ENCODE peak calls at places on chromosomes 2 and 18, in nine cellular contexts. One of them, this sample, is unnamed.

GRCh38 chr18:11179959-11180519 is 30.7 kb upstream of the PIEZO2 start:
- DNase-seq in heart right ventricle: no peak
- DNase-seq in Peyer's patch: no peak
- DNase-seq in choroid plexus epithelial cell: no peak
- DNase-seq in fibroblast of lung: no peak
- DNase-seq in DND-41: no peak
- DNase-seq in endodermal cell: no peak
- DNase-seq in HFF-Myc: no peak
- DNase-seq in fibroblast of villous mesenchyme: no peak
- DNase-seq in this sample: no peak

GRCh38 chr2:100664021-100664755 is 101.4 kb downstream of the PDCL3 start:
- DNase-seq in fibroblast of villous mesenchyme: no peak
- DNase-seq in Peyer's patch: no peak
- DNase-seq in HFF-Myc: no peak
- DNase-seq in endodermal cell: no peak
- DNase-seq in DND-41: no peak
- DNase-seq in choroid plexus epithelial cell: no peak
- DNase-seq in fibroblast of lung: no peak
- DNase-seq in heart right ventricle: no peak
- DNase-seq in this sample: no peak

GRCh38 chr2:31980674-31981356 is 30.0 kb downstream of the MEMO1 start:
- DNase-seq in fibroblast of lung: peak
- DNase-seq in fibroblast of villous mesenchyme: peak
- DNase-seq in choroid plexus epithelial cell: peak
- DNase-seq in DND-41: no peak
- DNase-seq in Peyer's patch: no peak
- DNase-seq in endodermal cell: no peak
- DNase-seq in HFF-Myc: no peak
- DNase-seq in heart right ventricle: no peak
- DNase-seq in this sample: no peak

GRCh38 chr2:66853585-66853984 is 418.7 kb downstream of the MEIS1 start:
- DNase-seq in choroid plexus epithelial cell: no peak
- DNase-seq in heart right ventricle: no peak
- DNase-seq in fibroblast of lung: peak
- DNase-seq in Peyer's patch: no peak
- DNase-seq in fibroblast of villous mesenchyme: peak
- DNase-seq in DND-41: no peak
- DNase-seq in HFF-Myc: no peak
- DNase-seq in endodermal cell: no peak
- DNase-seq in this sample: no peak

GRCh38 chr18:65547046-65547445 is 203.8 kb upstream of the CDH7 start:
- DNase-seq in heart right ventricle: no peak
- DNase-seq in choroid plexus epithelial cell: no peak
- DNase-seq in HFF-Myc: no peak
- DNase-seq in fibroblast of villous mesenchyme: no peak
- DNase-seq in DND-41: no peak
- DNase-seq in Peyer's patch: no peak
- DNase-seq in fibroblast of lung: no peak
- DNase-seq in endodermal cell: no peak
- DNase-seq in this sample: no peak

GRCh38 chr2:44770221-44771187 is 171.0 kb upstream of the SIX3 start:
- DNase-seq in heart right ventricle: no peak
- DNase-seq in HFF-Myc: no peak
- DNase-seq in fibroblast of lung: no peak
- DNase-seq in endodermal cell: peak
- DNase-seq in Peyer's patch: no peak
- DNase-seq in choroid plexus epithelial cell: no peak
- DNase-seq in DND-41: no peak
- DNase-seq in fibroblast of villous mesenchyme: no peak
- DNase-seq in this sample: no peak

GRCh38 chr2:134460583-134460998 is 206.7 kb downstream of the MGAT5 start:
- DNase-seq in HFF-Myc: peak
- DNase-seq in fibroblast of villous mesenchyme: peak
- DNase-seq in Peyer's patch: peak
- DNase-seq in choroid plexus epithelial cell: peak
- DNase-seq in endodermal cell: peak
- DNase-seq in heart right ventricle: peak
- DNase-seq in fibroblast of lung: peak
- DNase-seq in DND-41: peak
- DNase-seq in this sample: no peak

GRCh38 chr2:150625300-150625699 is 137.8 kb upstream of the RND3 start:
- DNase-seq in heart right ventricle: no peak
- DNase-seq in fibroblast of villous mesenchyme: no peak
- DNase-seq in Peyer's patch: no peak
- DNase-seq in fibroblast of lung: no peak
- DNase-seq in DND-41: no peak
- DNase-seq in HFF-Myc: no peak
- DNase-seq in endodermal cell: no peak
- DNase-seq in choroid plexus epithelial cell: no peak
- DNase-seq in this sample: no peak

GRCh38 chr18:8416212-8417019 is 192.8 kb upstream of the RAB12 start:
- DNase-seq in DND-41: no peak
- DNase-seq in fibroblast of villous mesenchyme: no peak
- DNase-seq in choroid plexus epithelial cell: peak
- DNase-seq in Peyer's patch: no peak
- DNase-seq in fibroblast of lung: no peak
- DNase-seq in heart right ventricle: no peak
- DNase-seq in endodermal cell: no peak
- DNase-seq in HFF-Myc: no peak
- DNase-seq in this sample: no peak

GRCh38 chr2:64904405-64905329 is 84.5 kb upstream of the SLC1A4 start:
- DNase-seq in heart right ventricle: peak
- DNase-seq in DND-41: peak
- DNase-seq in endodermal cell: no peak
- DNase-seq in Peyer's patch: no peak
- DNase-seq in fibroblast of lung: no peak
- DNase-seq in HFF-Myc: no peak
- DNase-seq in choroid plexus epithelial cell: no peak
- DNase-seq in fibroblast of villous mesenchyme: no peak
- DNase-seq in this sample: no peak

GRCh38 chr2:206083602-206084467 is 2.1 kb downstream of the INO80D start:
- DNase-seq in Peyer's patch: peak
- DNase-seq in choroid plexus epithelial cell: peak
- DNase-seq in HFF-Myc: no peak
- DNase-seq in heart right ventricle: no peak
- DNase-seq in fibroblast of lung: peak
- DNase-seq in endodermal cell: peak
- DNase-seq in DND-41: peak
- DNase-seq in fibroblast of villous mesenchyme: peak
- DNase-seq in this sample: no peak

GRCh38 chr18:9824474-9824832 is 61.3 kb upstream of the TXNDC2 start:
- DNase-seq in fibroblast of lung: peak
- DNase-seq in fibroblast of villous mesenchyme: peak
- DNase-seq in DND-41: no peak
- DNase-seq in heart right ventricle: peak
- DNase-seq in HFF-Myc: no peak
- DNase-seq in choroid plexus epithelial cell: peak
- DNase-seq in endodermal cell: peak
- DNase-seq in Peyer's patch: no peak
- DNase-seq in this sample: no peak

GRCh38 chr2:20143263-20143662 is 81.7 kb downstream of the SDC1 start:
- DNase-seq in fibroblast of villous mesenchyme: peak
- DNase-seq in endodermal cell: no peak
- DNase-seq in fibroblast of lung: peak
- DNase-seq in Peyer's patch: no peak
- DNase-seq in DND-41: no peak
- DNase-seq in choroid plexus epithelial cell: peak
- DNase-seq in HFF-Myc: no peak
- DNase-seq in heart right ventricle: no peak
- DNase-seq in this sample: no peak

GRCh38 chr2:196176142-196176738 is 4.9 kb upstream of the STK17B start:
- DNase-seq in endodermal cell: no peak
- DNase-seq in choroid plexus epithelial cell: no peak
- DNase-seq in HFF-Myc: no peak
- DNase-seq in heart right ventricle: no peak
- DNase-seq in DND-41: peak
- DNase-seq in fibroblast of lung: no peak
- DNase-seq in fibroblast of villous mesenchyme: no peak
- DNase-seq in Peyer's patch: peak
- DNase-seq in this sample: no peak

GRCh38 chr2:151238527-151239487 is 22.9 kb downstream of the RBM43 start:
- DNase-seq in heart right ventricle: peak
- DNase-seq in fibroblast of lung: peak
- DNase-seq in choroid plexus epithelial cell: peak
- DNase-seq in fibroblast of villous mesenchyme: peak
- DNase-seq in Peyer's patch: no peak
- DNase-seq in endodermal cell: peak
- DNase-seq in HFF-Myc: no peak
- DNase-seq in DND-41: peak
- DNase-seq in this sample: no peak

GRCh38 chr2:176490061-176490861 is 221.0 kb downstream of the MTX2 start:
- DNase-seq in heart right ventricle: peak
- DNase-seq in Peyer's patch: no peak
- DNase-seq in endodermal cell: peak
- DNase-seq in HFF-Myc: no peak
- DNase-seq in DND-41: no peak
- DNase-seq in fibroblast of villous mesenchyme: peak
- DNase-seq in choroid plexus epithelial cell: peak
- DNase-seq in fibroblast of lung: peak
- DNase-seq in this sample: no peak
- H3K4me3 ChIP-seq in heart right ventricle: no peak
- H3K4me3 ChIP-seq in Peyer's patch: no peak
- H3K4me3 ChIP-seq in endodermal cell: no peak
- H3K4me3 ChIP-seq in HFF-Myc: peak
- H3K4me3 ChIP-seq in DND-41: no peak
- H3K4me3 ChIP-seq in fibroblast of villous mesenchyme: no peak
- H3K4me3 ChIP-seq in choroid plexus epithelial cell: no peak
- H3K4me3 ChIP-seq in fibroblast of lung: no peak
- H3K4me3 ChIP-seq in this sample: no peak

GRCh38 chr2:128468186-128468585 is 149.5 kb upstream of the HS6ST1 start:
- DNase-seq in HFF-Myc: no peak
- DNase-seq in Peyer's patch: no peak
- DNase-seq in heart right ventricle: no peak
- DNase-seq in endodermal cell: no peak
- DNase-seq in choroid plexus epithelial cell: no peak
- DNase-seq in DND-41: peak
- DNase-seq in fibroblast of lung: no peak
- DNase-seq in fibroblast of villous mesenchyme: no peak
- DNase-seq in this sample: no peak

GRCh38 chr2:128466377-128467175 is 147.9 kb upstream of the HS6ST1 start:
- DNase-seq in heart right ventricle: peak
- DNase-seq in choroid plexus epithelial cell: no peak
- DNase-seq in HFF-Myc: no peak
- DNase-seq in fibroblast of lung: no peak
- DNase-seq in endodermal cell: peak
- DNase-seq in fibroblast of villous mesenchyme: no peak
- DNase-seq in DND-41: peak
- DNase-seq in Peyer's patch: no peak
- DNase-seq in this sample: no peak

GRCh38 chr2:128469875-128470274 is 151.2 kb upstream of the HS6ST1 start:
- DNase-seq in endodermal cell: no peak
- DNase-seq in DND-41: no peak
- DNase-seq in fibroblast of villous mesenchyme: no peak
- DNase-seq in fibroblast of lung: no peak
- DNase-seq in Peyer's patch: no peak
- DNase-seq in HFF-Myc: no peak
- DNase-seq in choroid plexus epithelial cell: no peak
- DNase-seq in heart right ventricle: no peak
- DNase-seq in this sample: no peak

GRCh38 chr2:128467321-128467901 is 148.7 kb upstream of the HS6ST1 start:
- DNase-seq in fibroblast of villous mesenchyme: no peak
- DNase-seq in HFF-Myc: no peak
- DNase-seq in choroid plexus epithelial cell: no peak
- DNase-seq in Peyer's patch: no peak
- DNase-seq in heart right ventricle: peak
- DNase-seq in fibroblast of lung: no peak
- DNase-seq in DND-41: peak
- DNase-seq in endodermal cell: peak
- DNase-seq in this sample: no peak

DNA sequence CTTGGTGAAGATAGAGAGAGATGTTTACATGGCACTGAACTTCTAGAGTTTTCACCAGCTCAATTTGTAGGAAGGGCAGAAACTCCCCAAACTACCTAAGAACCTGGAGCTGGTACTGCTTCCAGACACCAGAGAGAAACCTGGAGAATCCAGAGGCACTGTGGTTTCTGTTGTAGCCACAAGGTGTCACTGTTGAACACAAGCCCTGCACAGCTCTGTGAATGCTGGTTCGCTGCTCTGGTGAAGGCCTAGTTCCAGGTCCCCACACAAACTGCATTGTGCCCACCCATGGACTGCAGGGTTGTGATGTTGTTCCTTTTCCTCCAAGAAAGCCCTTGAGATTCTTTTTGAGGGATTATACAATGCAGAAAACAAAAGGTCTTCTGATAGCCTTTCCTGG is 150.5 kb upstream of the HS6ST1 start:
- DNase-seq in choroid plexus epithelial cell: peak
- DNase-seq in heart right ventricle: no peak
- DNase-seq in fibroblast of villous mesenchyme: no peak
- DNase-seq in DND-41: peak
- DNase-seq in HFF-Myc: no peak
- DNase-seq in fibroblast of lung: no peak
- DNase-seq in endodermal cell: peak
- DNase-seq in Peyer's patch: no peak
- DNase-seq in this sample: no peak
- TF ChIP-seq CTCF in choroid plexus epithelial cell: peak
- TF ChIP-seq CTCF in heart right ventricle: no peak
- TF ChIP-seq CTCF in fibroblast of villous mesenchyme: peak
- TF ChIP-seq CTCF in DND-41: peak
- TF ChIP-seq CTCF in HFF-Myc: peak
- TF ChIP-seq CTCF in fibroblast of lung: peak
- TF ChIP-seq CTCF in endodermal cell: peak
- TF ChIP-seq CTCF in Peyer's patch: no peak
- TF ChIP-seq CTCF in this sample: peak

DNA sequence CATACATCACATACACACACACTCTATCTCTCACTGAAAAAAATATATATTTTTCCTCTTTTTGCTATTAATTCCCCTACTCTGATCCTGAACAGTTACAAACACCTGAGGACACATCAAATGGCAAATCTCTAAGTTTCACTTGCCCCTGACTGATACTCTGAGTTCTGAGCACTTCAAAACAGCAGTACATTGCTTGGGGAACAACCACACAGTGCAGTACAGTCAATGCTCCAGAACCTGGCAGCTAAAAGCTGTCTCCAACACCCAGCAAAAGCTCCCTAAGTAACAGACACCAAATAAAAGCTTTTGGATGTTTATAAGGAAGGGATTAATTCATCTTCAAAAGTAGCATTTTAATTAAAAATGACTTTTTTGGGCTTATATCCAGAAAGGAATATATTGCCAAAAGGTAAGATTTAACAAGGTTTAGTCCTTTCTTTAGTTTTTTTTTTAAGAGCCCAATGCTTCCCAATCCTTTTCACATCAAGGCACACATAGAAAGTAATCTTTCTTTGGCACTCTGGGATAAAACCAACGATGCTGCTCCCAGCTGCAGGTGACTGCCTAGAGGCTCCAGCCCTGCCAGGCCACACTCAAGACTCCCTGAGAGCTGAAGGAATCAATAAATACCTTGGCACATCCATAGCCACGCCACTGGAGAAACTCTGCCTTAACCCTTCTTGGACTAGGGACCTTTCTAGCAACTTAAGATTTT is 164.9 kb upstream of the ZFP36L2 start:
- DNase-seq in endodermal cell: no peak
- DNase-seq in heart right ventricle: no peak
- DNase-seq in DND-41: no peak
- DNase-seq in Peyer's patch: no peak
- DNase-seq in fibroblast of lung: peak
- DNase-seq in HFF-Myc: no peak
- DNase-seq in fibroblast of villous mesenchyme: no peak
- DNase-seq in choroid plexus epithelial cell: no peak
- DNase-seq in this sample: no peak
- H3K4me3 ChIP-seq in endodermal cell: no peak
- H3K4me3 ChIP-seq in heart right ventricle: no peak
- H3K4me3 ChIP-seq in DND-41: no peak
- H3K4me3 ChIP-seq in Peyer's patch: no peak
- H3K4me3 ChIP-seq in fibroblast of lung: no peak
- H3K4me3 ChIP-seq in HFF-Myc: no peak
- H3K4me3 ChIP-seq in fibroblast of villous mesenchyme: no peak
- H3K4me3 ChIP-seq in choroid plexus epithelial cell: no peak
- H3K4me3 ChIP-seq in this sample: no peak

GRCh38 chr2:9473308-9473984 is 905 bp upstream of the IAH1 start:
- DNase-seq in DND-41: no peak
- DNase-seq in endodermal cell: peak
- DNase-seq in choroid plexus epithelial cell: no peak
- DNase-seq in fibroblast of lung: no peak
- DNase-seq in fibroblast of villous mesenchyme: no peak
- DNase-seq in HFF-Myc: no peak
- DNase-seq in heart right ventricle: no peak
- DNase-seq in Peyer's patch: peak
- DNase-seq in this sample: no peak
- TF ChIP-seq CTCF in DND-41: peak
- TF ChIP-seq CTCF in endodermal cell: peak
- TF ChIP-seq CTCF in choroid plexus epithelial cell: peak
- TF ChIP-seq CTCF in fibroblast of lung: no peak
- TF ChIP-seq CTCF in fibroblast of villous mesenchyme: peak
- TF ChIP-seq CTCF in HFF-Myc: no peak
- TF ChIP-seq CTCF in heart right ventricle: no peak
- TF ChIP-seq CTCF in Peyer's patch: peak
- TF ChIP-seq CTCF in this sample: peak

This sample was measured in BJ.